ENCODE peak calls at places on chromosomes 16 and 17, in six cellular contexts. Y is esophagus squamous epithelium, V is tibial nerve, F is HCT116, N is IMR-90, E is HepG2. Z is an unnamed sample.

GRCh38 chr17:32310927-32311568 is 30.9 kb downstream of the C17orf75 start:
- DNase-seq in Y (no peak), V (no peak), F (no peak), N (no peak), E (no peak), Z (no peak)

GRCh38 chr17:58002973-58003372 is 4.1 kb downstream of the SRSF1 start:
- DNase-seq in Y (no peak), V (no peak), F (no peak), N (no peak), E (no peak), Z (no peak)

GRCh38 chr16:67445441-67445912 is 14.6 kb downstream of the HSD11B2 start:
- DNase-seq in Y (no peak), V (no peak), F (no peak), N (no peak), E (peak; percentile 52), Z (no peak)

GRCh38 chr16:65725156-65725845 is 603.4 kb upstream of the CDH11 start:
- DNase-seq in Y (no peak), V (no peak), F (no peak), N (peak; percentile 62), E (no peak), Z (no peak)

GRCh38 chr17:47733414-47734288 is 615 bp downstream of the TBX21 start:
- DNase-seq in Y (no peak), V (no peak), F (no peak), N (no peak), E (no peak), Z (peak; percentile 80)

GRCh38 chr16:49859139-49859947 is 3.4 kb upstream of the ZNF423 start:
- DNase-seq in Y (no peak), V (no peak), F (no peak), N (no peak), E (no peak), Z (no peak)

GRCh38 chr17:26792486-26792885 is 501.4 kb upstream of the WSB1 start:
- DNase-seq in Y (no peak), V (no peak), F (no peak), N (peak; percentile 55), E (no peak), Z (no peak)

GRCh38 chr16:70437017-70437581 is 1.8 kb downstream of the ST3GAL2 start:
- DNase-seq in Y (no peak), V (no peak), F (no peak), N (peak; percentile 94), E (peak; percentile 57), Z (no peak)

GRCh38 chr17:32861979-32862378 is 14.9 kb downstream of the MYO1D start:
- DNase-seq in Y (no peak), V (no peak), F (no peak), N (no peak), E (no peak), Z (no peak)

GRCh38 chr17:79979841-79980215 is 55.8 kb downstream of the TBC1D16 start:
- DNase-seq in Y (no peak), V (no peak), F (no peak), N (no peak), E (no peak), Z (peak; percentile 29)

GRCh38 chr17:2181206-2181983 is 122.2 kb downstream of the SMG6 start:
- DNase-seq in Y (no peak), V (no peak), F (no peak), N (peak; percentile 95), E (no peak), Z (no peak)

GRCh38 chr17:17675925-17676534 is 5.2 kb upstream of the RAI1 start:
- DNase-seq in Y (no peak), V (no peak), F (peak; percentile 48), N (peak; percentile 52), E (no peak), Z (peak; percentile 27)

GRCh38 chr17:164536-165235 is 16.8 kb downstream of the DOC2B start:
- DNase-seq in Y (no peak), V (no peak), F (no peak), N (peak; percentile 43), E (peak; percentile 40), Z (no peak)

GRCh38 chr16:76484020-76484419 is 206.8 kb downstream of the CNTNAP4 start:
- DNase-seq in Y (no peak), V (no peak), F (no peak), N (no peak), E (no peak), Z (no peak)

GRCh38 chr17:40412880-40413279 is 4.8 kb downstream of the TOP2A start:
- DNase-seq in Y (no peak), V (no peak), F (no peak), N (no peak), E (no peak), Z (no peak)

DNA sequence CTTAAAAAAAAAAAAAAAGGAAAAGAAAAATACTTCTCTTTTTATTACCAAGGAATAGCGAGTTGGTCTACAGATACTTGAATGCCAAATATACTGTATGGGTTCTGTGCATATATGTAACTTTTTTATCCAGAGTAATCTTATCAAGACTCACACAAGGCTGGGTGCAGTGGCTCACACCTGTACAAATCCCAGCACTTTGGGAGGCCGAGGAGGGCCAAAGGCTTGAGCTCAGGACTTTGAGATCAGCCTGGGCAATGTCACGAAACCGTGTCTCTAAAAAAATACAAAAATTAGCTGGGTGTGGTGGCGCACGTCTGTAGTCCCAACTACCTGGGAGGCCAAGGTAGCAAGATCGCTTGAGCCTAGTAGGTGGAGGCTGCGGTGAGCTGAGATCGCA is 137.4 kb upstream of the TMEM97 start:
- DNase-seq in Y (no peak), V (no peak), F (no peak), N (no peak), E (no peak), Z (no peak)
- H3K36me3 ChIP-seq in Y (no peaks in the 10 kb centered on the region), V (peaks cover 28% of the 10 kb centered on the region), F (no peaks in the 10 kb centered on the region), N (peaks cover 12% of the 10 kb centered on the region), E (peaks cover 6% of the 10 kb centered on the region), Z (peaks cover 44% of the 10 kb centered on the region)

DNA sequence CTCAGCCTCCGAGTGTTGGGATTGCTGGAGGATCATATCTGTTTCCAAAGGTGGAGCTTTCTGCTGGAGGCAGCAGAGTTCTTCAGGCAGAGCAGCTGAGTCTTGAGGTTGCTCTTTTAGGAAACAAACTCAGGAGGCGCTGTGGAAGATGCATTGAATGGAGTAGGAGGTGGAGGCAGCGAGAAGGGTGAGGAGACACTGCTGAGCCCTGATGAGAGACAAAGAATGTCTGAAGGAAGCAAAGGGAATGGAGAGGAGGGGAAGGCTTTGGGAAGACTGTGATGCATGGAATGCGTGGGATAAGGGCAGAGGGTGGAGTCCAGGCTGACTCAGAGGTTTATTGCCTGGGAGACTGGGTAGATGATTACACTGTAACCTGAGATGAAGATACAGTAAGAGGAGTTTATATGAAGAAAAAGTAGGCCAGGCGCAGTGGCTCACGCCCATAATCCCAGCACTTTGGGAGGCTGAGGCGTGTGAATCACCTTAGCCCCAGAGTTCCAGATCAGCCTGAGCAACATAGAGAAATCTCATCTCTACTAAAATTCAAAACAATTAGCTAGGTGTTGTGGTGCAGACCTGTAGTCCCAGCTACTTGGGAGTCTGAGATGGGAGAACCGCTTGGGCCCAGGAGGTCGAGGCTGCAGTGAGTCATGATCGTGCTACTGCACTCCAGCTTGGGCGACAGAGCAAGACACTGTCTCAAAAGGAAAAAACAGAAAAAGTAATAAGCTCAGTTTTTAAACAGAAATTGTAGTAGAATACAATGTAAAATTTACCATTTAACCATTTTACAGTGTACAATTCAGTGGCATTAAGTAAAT is 17.8 kb upstream of the TMEM219 start:
- DNase-seq in Y (no peak), V (no peak), F (peak; percentile 98), N (peak; percentile 99), E (peak; percentile 91), Z (no peak)
- H3K4me3 ChIP-seq in Y (no peak overlapping the region), V (no peak overlapping the region), F (peak overlapping the region; percentile 21), N (no peak overlapping the region), E (peak overlapping the region; percentile 51), Z (no peak overlapping the region)

DNA sequence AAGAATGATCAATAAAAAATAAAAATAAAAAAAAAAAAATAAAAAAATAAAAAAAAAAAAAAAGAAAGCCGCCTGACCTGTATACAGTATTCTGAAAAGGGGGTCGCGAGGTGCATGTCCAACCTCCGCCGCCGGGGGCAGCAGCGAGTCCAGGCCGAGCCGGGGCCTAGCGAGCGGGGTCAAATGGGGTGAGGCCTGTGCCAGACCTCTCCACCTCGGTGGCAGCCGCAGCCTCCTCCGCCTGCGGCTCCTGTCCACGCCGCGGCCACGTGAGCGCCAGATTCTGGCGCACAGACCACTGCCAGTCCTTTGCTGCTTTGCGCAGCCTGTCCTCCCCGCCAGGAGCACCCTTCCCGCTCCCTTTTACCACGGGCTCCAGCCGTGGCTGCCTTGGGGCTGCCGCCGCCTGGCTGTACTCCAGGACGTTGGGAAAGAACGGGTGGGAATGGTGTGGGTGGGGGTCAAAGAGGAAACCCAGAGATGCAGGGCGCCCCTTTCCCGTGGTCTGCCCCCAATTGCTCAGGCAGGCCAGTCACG is 2.4 kb upstream of the BCKDK start:
- DNase-seq in Y (no peak), V (peak; percentile 80), F (no peak), N (no peak), E (peak; percentile 79), Z (peak; percentile 95)
- TF ChIP-seq POLR2A in Y (no peak), V (no peak), F (no peak), N (no peak), E (peak; percentile 67), Z (no peak)

GRCh38 chr17:28657756-28658155 is 4.0 kb downstream of the SDF2 start:
- DNase-seq in Y (no peak), V (no peak), F (no peak), N (peak; percentile 69), E (no peak), Z (no peak)

DNA sequence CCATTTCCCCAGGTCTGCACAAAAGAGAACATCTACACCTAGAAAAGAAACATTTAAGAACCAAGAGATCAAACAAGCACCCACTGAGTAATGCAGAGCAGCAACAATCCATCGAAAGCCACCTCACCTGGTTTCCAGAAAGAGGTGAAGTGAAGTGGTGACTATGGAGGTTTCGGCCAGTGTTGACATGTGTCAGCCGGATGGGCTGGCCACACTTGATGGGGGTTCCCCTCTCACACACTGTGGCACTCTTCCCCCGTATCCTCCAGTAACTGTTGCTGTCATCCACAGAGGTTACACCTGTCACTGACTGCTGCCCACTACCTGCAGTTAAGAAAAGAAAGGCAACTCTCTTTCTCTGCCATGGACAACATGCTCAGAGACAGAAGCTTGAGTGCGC is 6.5 kb downstream of the SDF2 start:
- DNase-seq in Y (no peak), V (no peak), F (no peak), N (no peak), E (no peak), Z (no peak)
- H3K36me3 ChIP-seq in Y (peaks cover 15% of the 10 kb centered on the region), V (peaks cover 89% of the 10 kb centered on the region), F (peaks cover 12% of the 10 kb centered on the region), N (peaks cover 31% of the 10 kb centered on the region), E (peaks cover 8% of the 10 kb centered on the region), Z (peaks cover 69% of the 10 kb centered on the region)

Z was measured in spleen.